ENCODE peak calls at places on chromosomes 2 and 18, in seven cellular contexts. V, O, C, B, M, A and I are unnamed samples. For H3K9me3, the result is how much of the 10 kb centered on the place peaks cover.

GRCh38 chr2:216665240-216665639 is 30.1 kb downstream of the IGFBP5 start:
- DNase-seq in V (no peak), O (peak), C (peak), B (peak), M (no peak), A (peak), I (peak)

GRCh38 chr2:197292614-197293013 is 18.0 kb downstream of the ANKRD44 start:
- DNase-seq in V (no peak), O (no peak), C (no peak), B (no peak), M (no peak), A (no peak), I (no peak)

GRCh38 chr18:45441110-45441842 is 174.0 kb upstream of the SLC14A2 start:
- DNase-seq in V (peak), O (no peak), C (no peak), B (no peak), M (no peak), A (peak), I (no peak)

GRCh38 chr2:213959589-213959988 is 451.3 kb upstream of the VWC2L start:
- DNase-seq in V (no peak), O (no peak), C (no peak), B (no peak), M (no peak), A (peak), I (no peak)

GRCh38 chr2:128436498-128437180 is 118.0 kb upstream of the HS6ST1 start:
- DNase-seq in V (no peak), O (peak), C (peak), B (peak), M (peak), A (no peak), I (no peak)

GRCh38 chr2:47141520-47141919 is 13.6 kb downstream of the STPG4 start:
- DNase-seq in V (no peak), O (no peak), C (no peak), B (no peak), M (no peak), A (no peak), I (no peak)

GRCh38 chr2:199811360-199811759 is 39.6 kb downstream of the FTCDNL1 start:
- DNase-seq in V (no peak), O (no peak), C (no peak), B (no peak), M (no peak), A (peak), I (no peak)

GRCh38 chr2:149315461-149315860 is 14.9 kb upstream of the LYPD6 start:
- DNase-seq in V (no peak), O (no peak), C (no peak), B (no peak), M (no peak), A (no peak), I (no peak)

GRCh38 chr2:189149981-189150380 is 29.6 kb downstream of the COL5A2 start:
- DNase-seq in V (peak), O (no peak), C (no peak), B (no peak), M (no peak), A (peak), I (no peak)

GRCh38 chr18:68219867-68220266 is 495.0 kb downstream of the TMX3 start:
- DNase-seq in V (peak), O (no peak), C (no peak), B (no peak), M (no peak), A (no peak), I (no peak)

GRCh38 chr2:200662727-200663126 is 76.9 kb downstream of the AOX1 start:
- DNase-seq in V (peak), O (no peak), C (no peak), B (no peak), M (no peak), A (peak), I (no peak)

GRCh38 chr2:111071480-111072143 is 49.1 kb upstream of the BCL2L11 start:
- DNase-seq in V (peak), O (no peak), C (no peak), B (no peak), M (peak), A (peak), I (no peak)

GRCh38 chr2:147575106-147575505 is 269.7 kb upstream of the ACVR2A start:
- DNase-seq in V (no peak), O (no peak), C (no peak), B (no peak), M (no peak), A (no peak), I (no peak)

GRCh38 chr2:19140463-19141208 is 217.8 kb downstream of the OSR1 start:
- DNase-seq in V (peak), O (peak), C (no peak), B (no peak), M (no peak), A (peak), I (no peak)

GRCh38 chr2:15159751-15160177 is 401.4 kb downstream of the NBAS start:
- DNase-seq in V (peak), O (peak), C (no peak), B (peak), M (no peak), A (peak), I (peak)

GRCh38 chr2:28381225-28382180 is 11.2 kb upstream of the FOSL2 start:
- DNase-seq in V (no peak), O (no peak), C (no peak), B (no peak), M (no peak), A (no peak), I (no peak)

GRCh38 chr2:215764441-215765048 is 248.8 kb downstream of the MREG start:
- DNase-seq in V (peak), O (no peak), C (no peak), B (no peak), M (no peak), A (peak), I (no peak)

GRCh38 chr2:181124499-181124898 is 144.1 kb downstream of the UBE2E3 start:
- DNase-seq in V (peak), O (no peak), C (no peak), B (no peak), M (no peak), A (no peak), I (no peak)

GRCh38 chr2:191995285-191995684 is 148.4 kb upstream of the CAVIN2 start:
- DNase-seq in V (peak), O (no peak), C (no peak), B (no peak), M (no peak), A (no peak), I (no peak)

GRCh38 chr2:174485763-174486613 is 841 bp downstream of the GPR155 start:
- DNase-seq in V (peak), O (peak), C (no peak), B (peak), M (no peak), A (peak), I (no peak)

GRCh38 chr2:224628416-224628815 is 43.3 kb upstream of the CUL3 start:
- DNase-seq in V (no peak), O (no peak), C (no peak), B (no peak), M (no peak), A (no peak), I (no peak)

DNA sequence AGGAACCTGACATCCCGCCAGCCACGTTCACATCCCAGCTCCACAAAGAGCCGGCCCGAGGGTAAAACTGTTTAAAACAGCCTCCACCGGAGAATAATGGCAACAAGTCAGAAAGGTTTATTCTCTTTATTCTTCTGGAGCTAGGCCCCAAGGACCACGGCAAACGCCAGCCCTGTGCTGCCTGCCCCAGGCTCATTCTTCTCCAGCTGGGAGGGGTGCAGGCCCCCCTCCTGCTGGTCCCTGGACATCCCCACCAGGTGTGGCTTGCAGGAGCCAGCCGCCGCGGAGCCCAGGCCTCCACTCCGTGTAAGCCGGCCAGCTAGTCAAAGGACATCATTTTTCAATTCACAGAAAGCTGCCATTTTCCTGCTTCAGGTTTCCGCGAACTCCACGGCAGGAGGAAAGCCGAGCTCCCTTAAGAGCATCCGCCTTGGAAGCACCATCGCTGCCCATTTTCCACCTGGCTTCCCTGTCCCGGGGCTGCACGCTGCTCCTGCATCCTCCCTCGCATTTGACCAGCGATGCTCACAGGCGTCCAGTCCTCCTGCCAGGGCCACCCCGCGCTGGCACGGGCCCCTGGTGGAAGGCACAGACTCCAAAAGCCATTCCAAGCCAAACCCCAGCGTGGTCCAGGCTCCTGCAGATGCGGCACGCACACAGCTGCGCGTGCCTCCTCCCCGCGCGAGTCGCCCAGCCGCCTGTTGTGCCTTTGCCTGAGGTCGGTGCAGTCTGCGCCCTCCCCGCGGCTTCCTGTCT is 65.6 kb upstream of the SALL3 start:
- DNase-seq in V (no peak), O (peak), C (no peak), B (no peak), M (no peak), A (no peak), I (no peak)
- H3K9me3 ChIP-seq in V (under half), O (under half), C (under half), B (under half), M (under half), A (under half), I (under half)

DNA sequence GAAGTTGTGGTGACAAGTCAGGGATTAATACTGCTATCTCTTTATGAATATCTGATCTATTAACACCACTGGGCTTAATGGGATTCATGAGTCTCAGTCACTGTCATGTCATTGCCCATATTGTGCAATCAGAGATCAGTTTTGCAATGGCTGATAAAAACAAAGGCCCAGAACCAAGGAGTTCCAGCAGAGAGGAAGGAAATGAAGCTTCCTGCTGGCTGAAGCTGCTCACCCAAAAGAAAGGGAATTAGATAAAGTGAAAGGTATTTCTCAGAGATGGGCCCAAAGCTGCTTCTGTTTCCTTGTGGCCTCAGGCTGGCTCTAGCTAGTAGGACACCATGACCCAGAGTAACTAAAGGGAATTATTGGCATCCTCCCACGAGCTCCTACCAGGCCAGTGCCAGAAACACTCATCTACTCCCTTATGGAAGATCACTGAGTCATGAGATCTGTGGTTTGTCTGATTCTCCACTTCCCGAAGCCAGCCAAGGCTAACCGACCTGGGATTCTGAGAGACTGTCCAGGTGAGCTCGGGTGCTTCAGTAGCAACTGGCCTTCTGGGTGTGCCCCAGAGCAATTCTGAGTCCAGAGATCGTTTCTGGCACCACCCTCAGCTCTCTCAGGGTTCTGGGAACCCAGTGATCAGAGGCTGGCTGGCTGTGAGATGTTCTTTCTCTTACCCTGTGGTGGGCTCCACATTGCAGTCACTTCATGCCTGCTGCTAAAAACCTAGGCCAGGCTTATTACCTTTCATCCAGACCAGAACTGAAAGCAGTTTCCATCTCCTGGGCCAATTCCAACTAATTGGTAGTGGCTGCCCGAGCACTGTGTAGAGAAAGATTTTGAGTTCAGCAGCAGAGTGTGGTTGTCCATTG is 129.5 kb upstream of the PELI1 start:
- DNase-seq in V (peak), O (peak), C (peak), B (peak), M (peak), A (peak), I (no peak)
- H3K4me3 ChIP-seq in V (no peak), O (no peak), C (no peak), B (no peak), M (peak), A (no peak), I (no peak)

GRCh38 chr2:222074674-222075073 is 224.1 kb downstream of the PAX3 start:
- DNase-seq in V (no peak), O (no peak), C (no peak), B (no peak), M (no peak), A (no peak), I (no peak)
- H3K27ac ChIP-seq in V (no peak), O (no peak), C (no peak), B (no peak), M (no peak), A (no peak), I (no peak)

GRCh38 chr2:86274265-86274917 is 63.0 kb downstream of the REEP1 start:
- DNase-seq in V (peak), O (no peak), C (no peak), B (no peak), M (no peak), A (peak), I (no peak)
- H3K9me3 ChIP-seq in V (under half), O (under half), C (under half), B (under half), M (under half), A (under half), I (under half)

GRCh38 chr2:25293958-25294513 is 47.7 kb downstream of the DNMT3A start:
- DNase-seq in V (no peak), O (no peak), C (no peak), B (no peak), M (no peak), A (no peak), I (no peak)

GRCh38 chr2:25292408-25292807 is 49.3 kb downstream of the DNMT3A start:
- DNase-seq in V (no peak), O (no peak), C (no peak), B (no peak), M (no peak), A (no peak), I (no peak)

GRCh38 chr2:25293145-25293544 is 48.6 kb downstream of the DNMT3A start:
- DNase-seq in V (peak), O (no peak), C (no peak), B (no peak), M (no peak), A (no peak), I (no peak)

GRCh38 chr2:25295654-25296053 is 46.1 kb downstream of the DNMT3A start:
- DNase-seq in V (no peak), O (no peak), C (no peak), B (no peak), M (no peak), A (no peak), I (no peak)

DNA sequence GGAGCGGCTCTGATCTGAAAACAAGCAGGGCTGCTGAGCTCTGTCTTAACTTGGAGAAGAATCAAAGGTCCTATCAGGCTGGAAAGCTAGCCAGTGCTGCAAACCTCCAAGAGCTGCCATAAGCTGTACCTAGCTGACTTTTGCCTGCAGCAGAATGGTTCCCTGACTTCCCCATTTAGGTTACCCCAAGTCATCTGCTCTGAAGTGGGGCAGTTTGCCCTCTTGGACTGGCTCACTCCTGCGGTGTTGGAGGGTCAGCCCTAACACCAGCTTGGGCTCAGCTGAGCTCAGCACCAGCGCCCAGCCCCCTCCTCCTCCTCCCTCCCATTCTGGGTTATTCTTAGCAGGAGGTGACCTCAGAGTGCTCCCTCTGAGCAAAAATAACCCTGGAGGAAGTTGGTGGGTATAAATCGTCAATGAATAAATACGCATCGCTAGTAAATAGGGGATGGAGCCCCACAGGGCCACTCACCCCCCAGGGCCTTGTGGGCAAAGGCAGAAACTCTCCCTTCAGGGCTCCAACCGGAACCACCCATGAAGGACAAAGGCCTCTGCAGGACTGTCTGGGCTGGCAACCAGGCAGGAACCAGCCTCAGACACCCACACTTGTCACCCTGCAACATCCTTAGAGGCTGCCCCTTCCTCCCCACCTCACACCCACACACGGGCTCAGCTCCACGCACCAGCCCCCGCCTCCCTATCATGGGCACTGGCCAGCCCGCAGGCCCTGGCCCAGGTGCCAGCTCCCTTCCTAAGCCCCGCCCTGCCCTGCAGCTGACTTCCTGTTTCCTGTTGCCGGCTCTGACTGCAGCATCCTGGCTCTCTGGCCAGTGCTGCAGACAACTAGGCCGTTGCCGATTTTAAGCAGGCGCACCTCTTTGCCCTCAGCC is 46.9 kb downstream of the DNMT3A start:
- DNase-seq in V (peak), O (no peak), C (peak), B (peak), M (peak), A (peak), I (peak)
- H3K4me3 ChIP-seq in V (no peak), O (no peak), C (no peak), B (no peak), M (peak), A (no peak), I (no peak)

GRCh38 chr18:47975701-47976100 is 45.2 kb upstream of the SMAD2 start:
- DNase-seq in V (no peak), O (no peak), C (no peak), B (no peak), M (no peak), A (no peak), I (no peak)
- H3K27ac ChIP-seq in V (no peak), O (no peak), C (no peak), B (no peak), M (no peak), A (no peak), I (no peak)

GRCh38 chr2:81483254-81483653 is 1178.7 kb upstream of the LRRTM1 start:
- DNase-seq in V (no peak), O (no peak), C (no peak), B (no peak), M (no peak), A (no peak), I (no peak)
- H3K9me3 ChIP-seq in V (under half), O (under half), C (under half), B (under half), M (under half), A (under half), I (under half)

GRCh38 chr2:74514368-74515270 is at the start of gene TLX2:
- DNase-seq in V (no peak), O (peak), C (no peak), B (no peak), M (no peak), A (no peak), I (no peak)

GRCh38 chr2:74516070-74516633 is 1.9 kb downstream of the TLX2 start:
- DNase-seq in V (peak), O (peak), C (no peak), B (peak), M (peak), A (no peak), I (no peak)

GRCh38 chr2:74515271-74516069 is 1.2 kb downstream of the TLX2 start:
- DNase-seq in V (no peak), O (peak), C (no peak), B (no peak), M (no peak), A (no peak), I (no peak)

GRCh38 chr2:74512744-74513604 is 1.3 kb upstream of the TLX2 start:
- DNase-seq in V (no peak), O (peak), C (no peak), B (no peak), M (no peak), A (no peak), I (peak)

DNA sequence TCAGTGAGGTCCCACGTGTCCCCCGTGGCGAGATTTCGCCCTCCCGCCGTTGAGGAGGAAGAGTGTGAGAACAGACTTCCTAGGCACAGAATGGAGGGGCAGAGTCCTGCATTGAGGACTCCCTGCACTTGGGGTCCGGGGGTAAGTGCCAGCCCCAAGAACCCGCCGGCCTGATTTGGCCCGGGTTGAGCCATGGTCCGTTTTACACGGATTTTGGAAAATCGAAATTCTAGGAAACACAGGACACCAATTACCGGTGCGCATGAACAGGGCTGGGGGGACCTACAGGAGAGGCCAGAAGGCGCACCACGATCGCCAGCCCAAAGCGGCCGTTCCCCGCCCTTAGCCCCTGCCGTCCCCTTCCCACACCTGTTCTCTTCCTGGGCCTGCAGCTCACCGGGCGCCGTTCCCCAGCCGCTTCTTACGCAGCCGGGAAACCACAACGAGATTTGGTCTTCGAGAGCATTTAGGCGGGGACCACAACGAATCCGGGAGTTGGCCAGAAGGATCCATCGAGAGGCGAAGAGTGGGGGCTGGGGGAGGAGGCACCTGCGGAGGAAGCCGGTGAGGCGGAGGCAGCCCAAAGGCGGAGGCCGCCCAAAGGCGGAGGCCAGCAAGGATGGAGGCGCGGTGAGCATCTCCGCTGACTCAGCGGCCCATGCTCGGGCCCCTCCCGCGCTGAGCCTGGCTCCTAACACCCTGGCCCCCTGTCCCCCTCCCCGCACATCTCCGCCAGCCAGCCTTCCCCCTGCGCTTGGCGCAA is 464 bp upstream of the TLX2 start:
- DNase-seq in V (no peak), O (peak), C (no peak), B (no peak), M (no peak), A (no peak), I (no peak)
- H3K4me3 ChIP-seq in V (no peak), O (no peak), C (no peak), B (peak), M (peak), A (no peak), I (peak)

DNA sequence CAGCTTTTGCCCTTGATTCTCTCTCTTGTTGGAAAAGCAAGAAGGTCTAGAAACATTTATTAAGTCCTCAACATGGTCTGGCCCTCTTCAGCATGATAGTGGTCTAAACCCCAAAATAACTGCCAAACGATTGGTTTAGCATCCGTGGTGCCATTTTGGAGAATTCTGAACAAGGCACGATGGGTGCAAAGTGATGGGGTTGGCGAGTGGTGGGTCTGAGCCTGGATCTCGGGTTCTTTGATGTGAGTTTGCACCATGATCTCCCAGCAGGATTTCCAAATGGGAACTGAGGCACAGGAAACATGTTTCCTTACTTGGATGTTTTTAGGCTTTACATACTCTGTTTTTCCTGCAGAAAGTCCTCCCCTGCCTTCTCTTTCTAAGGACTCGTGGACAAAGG is 240.3 kb downstream of the MYCN start:
- DNase-seq in V (no peak), O (no peak), C (no peak), B (no peak), M (no peak), A (no peak), I (no peak)
- H3K27ac ChIP-seq in V (no peak), O (no peak), C (no peak), B (no peak), M (no peak), A (no peak), I (no peak)